ENCODE peak calls at places on chromosomes 5 and 9, in six cellular contexts. One of them, this sample, is unnamed.

GRCh38 chr5:130773813-130774212 is 391.2 kb downstream of the HINT1 start:
- DNase-seq in NCI-H526: no peak
- DNase-seq in T-helper 9 cell: no peak
- DNase-seq in NCI-H524: no peak
- DNase-seq in chondrocyte: no peak
- DNase-seq in activated T-helper 2 cell treated with anti-CD3 and anti-CD28 coated beads, Interferon-gamma antibody, Interleukin-2, Interleukin-4, amounts not matched to agents 10 μg/mL and 5 μg/mL and 100 μg/mL, durations not matched to agents 14 hours and 24 hours and 36 hours: no peak
- DNase-seq in this sample: no peak

GRCh38 chr5:94855543-94855942 is 237.1 kb downstream of the SLF1 start:
- DNase-seq in chondrocyte: no peak
- DNase-seq in NCI-H526: no peak
- DNase-seq in activated T-helper 2 cell treated with anti-CD3 and anti-CD28 coated beads, Interferon-gamma antibody, Interleukin-2, Interleukin-4, amounts not matched to agents 10 μg/mL and 5 μg/mL and 100 μg/mL, durations not matched to agents 14 hours and 24 hours and 36 hours: no peak
- DNase-seq in T-helper 9 cell: no peak
- DNase-seq in NCI-H524: no peak
- DNase-seq in this sample: no peak

GRCh38 chr5:169064093-169064492 is 236.8 kb downstream of the SLIT3 start:
- DNase-seq in chondrocyte: no peak
- DNase-seq in NCI-H526: no peak
- DNase-seq in activated T-helper 2 cell treated with anti-CD3 and anti-CD28 coated beads, Interferon-gamma antibody, Interleukin-2, Interleukin-4, amounts not matched to agents 10 μg/mL and 5 μg/mL and 100 μg/mL, durations not matched to agents 14 hours and 24 hours and 36 hours: no peak
- DNase-seq in NCI-H524: no peak
- DNase-seq in T-helper 9 cell: no peak
- DNase-seq in this sample: no peak

GRCh38 chr5:35856186-35857003 is at the start of gene IL7R:
- DNase-seq in NCI-H526: no peak
- DNase-seq in chondrocyte: no peak
- DNase-seq in activated T-helper 2 cell treated with anti-CD3 and anti-CD28 coated beads, Interferon-gamma antibody, Interleukin-2, Interleukin-4, amounts not matched to agents 10 μg/mL and 5 μg/mL and 100 μg/mL, durations not matched to agents 14 hours and 24 hours and 36 hours: no peak
- DNase-seq in NCI-H524: no peak
- DNase-seq in T-helper 9 cell: no peak
- DNase-seq in this sample: no peak

GRCh38 chr9:107176701-107177100 is 106.4 kb upstream of the RAD23B start:
- DNase-seq in activated T-helper 2 cell treated with anti-CD3 and anti-CD28 coated beads, Interferon-gamma antibody, Interleukin-2, Interleukin-4, amounts not matched to agents 10 μg/mL and 5 μg/mL and 100 μg/mL, durations not matched to agents 14 hours and 24 hours and 36 hours: no peak
- DNase-seq in NCI-H526: no peak
- DNase-seq in chondrocyte: no peak
- DNase-seq in NCI-H524: peak; percentile 92
- DNase-seq in T-helper 9 cell: no peak
- DNase-seq in this sample: peak; percentile 56

GRCh38 chr5:176636426-176636825 is 6.0 kb downstream of the EIF4E1B start:
- DNase-seq in activated T-helper 2 cell treated with anti-CD3 and anti-CD28 coated beads, Interferon-gamma antibody, Interleukin-2, Interleukin-4, amounts not matched to agents 10 μg/mL and 5 μg/mL and 100 μg/mL, durations not matched to agents 14 hours and 24 hours and 36 hours: no peak
- DNase-seq in NCI-H526: no peak
- DNase-seq in NCI-H524: no peak
- DNase-seq in chondrocyte: no peak
- DNase-seq in T-helper 9 cell: no peak
- DNase-seq in this sample: no peak

GRCh38 chr5:167578977-167579700 is 712.3 kb upstream of the WWC1 start:
- DNase-seq in activated T-helper 2 cell treated with anti-CD3 and anti-CD28 coated beads, Interferon-gamma antibody, Interleukin-2, Interleukin-4, amounts not matched to agents 10 μg/mL and 5 μg/mL and 100 μg/mL, durations not matched to agents 14 hours and 24 hours and 36 hours: no peak
- DNase-seq in NCI-H526: no peak
- DNase-seq in chondrocyte: no peak
- DNase-seq in NCI-H524: no peak
- DNase-seq in T-helper 9 cell: no peak
- DNase-seq in this sample: no peak

GRCh38 chr5:65364907-65365306 is 116.8 kb downstream of the ADAMTS6 start:
- DNase-seq in NCI-H524: no peak
- DNase-seq in chondrocyte: no peak
- DNase-seq in activated T-helper 2 cell treated with anti-CD3 and anti-CD28 coated beads, Interferon-gamma antibody, Interleukin-2, Interleukin-4, amounts not matched to agents 10 μg/mL and 5 μg/mL and 100 μg/mL, durations not matched to agents 14 hours and 24 hours and 36 hours: no peak
- DNase-seq in T-helper 9 cell: no peak
- DNase-seq in NCI-H526: no peak
- DNase-seq in this sample: no peak

GRCh38 chr5:36730537-36731216 is 124.3 kb downstream of the SLC1A3 start:
- DNase-seq in NCI-H524: peak; percentile 60
- DNase-seq in chondrocyte: no peak
- DNase-seq in activated T-helper 2 cell treated with anti-CD3 and anti-CD28 coated beads, Interferon-gamma antibody, Interleukin-2, Interleukin-4, amounts not matched to agents 10 μg/mL and 5 μg/mL and 100 μg/mL, durations not matched to agents 14 hours and 24 hours and 36 hours: no peak
- DNase-seq in T-helper 9 cell: no peak
- DNase-seq in NCI-H526: no peak
- DNase-seq in this sample: no peak

GRCh38 chr9:133514475-133515239 is 10.1 kb downstream of the MYMK start:
- DNase-seq in NCI-H524: no peak
- DNase-seq in NCI-H526: no peak
- DNase-seq in activated T-helper 2 cell treated with anti-CD3 and anti-CD28 coated beads, Interferon-gamma antibody, Interleukin-2, Interleukin-4, amounts not matched to agents 10 μg/mL and 5 μg/mL and 100 μg/mL, durations not matched to agents 14 hours and 24 hours and 36 hours: no peak
- DNase-seq in T-helper 9 cell: no peak
- DNase-seq in chondrocyte: no peak
- DNase-seq in this sample: peak; percentile 68

GRCh38 chr9:84343111-84343521 is 2.6 kb upstream of the SLC28A3 start:
- DNase-seq in T-helper 9 cell: no peak
- DNase-seq in chondrocyte: no peak
- DNase-seq in activated T-helper 2 cell treated with anti-CD3 and anti-CD28 coated beads, Interferon-gamma antibody, Interleukin-2, Interleukin-4, amounts not matched to agents 10 μg/mL and 5 μg/mL and 100 μg/mL, durations not matched to agents 14 hours and 24 hours and 36 hours: no peak
- DNase-seq in NCI-H526: no peak
- DNase-seq in NCI-H524: no peak
- DNase-seq in this sample: no peak

GRCh38 chr9:92719028-92719647 is 45.5 kb downstream of the BICD2 start:
- DNase-seq in T-helper 9 cell: no peak
- DNase-seq in activated T-helper 2 cell treated with anti-CD3 and anti-CD28 coated beads, Interferon-gamma antibody, Interleukin-2, Interleukin-4, amounts not matched to agents 10 μg/mL and 5 μg/mL and 100 μg/mL, durations not matched to agents 14 hours and 24 hours and 36 hours: peak; percentile 7
- DNase-seq in chondrocyte: no peak
- DNase-seq in NCI-H524: no peak
- DNase-seq in NCI-H526: no peak
- DNase-seq in this sample: no peak

GRCh38 chr5:134590992-134591659 is 41.5 kb downstream of the SAR1B start:
- DNase-seq in NCI-H524: peak; percentile 99
- DNase-seq in chondrocyte: peak; percentile 39
- DNase-seq in NCI-H526: peak; percentile 16
- DNase-seq in T-helper 9 cell: no peak
- DNase-seq in activated T-helper 2 cell treated with anti-CD3 and anti-CD28 coated beads, Interferon-gamma antibody, Interleukin-2, Interleukin-4, amounts not matched to agents 10 μg/mL and 5 μg/mL and 100 μg/mL, durations not matched to agents 14 hours and 24 hours and 36 hours: no peak
- DNase-seq in this sample: no peak

GRCh38 chr5:173326501-173326960 is 1.7 kb downstream of the STC2 start:
- DNase-seq in activated T-helper 2 cell treated with anti-CD3 and anti-CD28 coated beads, Interferon-gamma antibody, Interleukin-2, Interleukin-4, amounts not matched to agents 10 μg/mL and 5 μg/mL and 100 μg/mL, durations not matched to agents 14 hours and 24 hours and 36 hours: no peak
- DNase-seq in NCI-H526: no peak
- DNase-seq in T-helper 9 cell: no peak
- DNase-seq in chondrocyte: no peak
- DNase-seq in NCI-H524: peak; percentile 12
- DNase-seq in this sample: no peak

GRCh38 chr5:155193018-155193417 is 179.5 kb downstream of the KIF4B start:
- DNase-seq in T-helper 9 cell: no peak
- DNase-seq in chondrocyte: no peak
- DNase-seq in NCI-H524: no peak
- DNase-seq in NCI-H526: no peak
- DNase-seq in activated T-helper 2 cell treated with anti-CD3 and anti-CD28 coated beads, Interferon-gamma antibody, Interleukin-2, Interleukin-4, amounts not matched to agents 10 μg/mL and 5 μg/mL and 100 μg/mL, durations not matched to agents 14 hours and 24 hours and 36 hours: no peak
- DNase-seq in this sample: no peak

GRCh38 chr9:83036043-83036442 is 26.9 kb downstream of the RASEF start:
- DNase-seq in T-helper 9 cell: no peak
- DNase-seq in activated T-helper 2 cell treated with anti-CD3 and anti-CD28 coated beads, Interferon-gamma antibody, Interleukin-2, Interleukin-4, amounts not matched to agents 10 μg/mL and 5 μg/mL and 100 μg/mL, durations not matched to agents 14 hours and 24 hours and 36 hours: no peak
- DNase-seq in chondrocyte: no peak
- DNase-seq in NCI-H526: no peak
- DNase-seq in NCI-H524: no peak
- DNase-seq in this sample: no peak

GRCh38 chr5:92991681-92992472 is 589.1 kb downstream of the NR2F1-AS1 start:
- DNase-seq in chondrocyte: no peak
- DNase-seq in NCI-H524: no peak
- DNase-seq in NCI-H526: no peak
- DNase-seq in activated T-helper 2 cell treated with anti-CD3 and anti-CD28 coated beads, Interferon-gamma antibody, Interleukin-2, Interleukin-4, amounts not matched to agents 10 μg/mL and 5 μg/mL and 100 μg/mL, durations not matched to agents 14 hours and 24 hours and 36 hours: no peak
- DNase-seq in T-helper 9 cell: no peak
- DNase-seq in this sample: no peak

GRCh38 chr5:12772276-12772675 is 868.0 kb upstream of the CTNND2 start:
- DNase-seq in NCI-H526: no peak
- DNase-seq in NCI-H524: no peak
- DNase-seq in activated T-helper 2 cell treated with anti-CD3 and anti-CD28 coated beads, Interferon-gamma antibody, Interleukin-2, Interleukin-4, amounts not matched to agents 10 μg/mL and 5 μg/mL and 100 μg/mL, durations not matched to agents 14 hours and 24 hours and 36 hours: no peak
- DNase-seq in chondrocyte: no peak
- DNase-seq in T-helper 9 cell: no peak
- DNase-seq in this sample: no peak

GRCh38 chr5:67246108-67246507 is 49.5 kb upstream of the CD180 start:
- DNase-seq in T-helper 9 cell: no peak
- DNase-seq in chondrocyte: no peak
- DNase-seq in activated T-helper 2 cell treated with anti-CD3 and anti-CD28 coated beads, Interferon-gamma antibody, Interleukin-2, Interleukin-4, amounts not matched to agents 10 μg/mL and 5 μg/mL and 100 μg/mL, durations not matched to agents 14 hours and 24 hours and 36 hours: no peak
- DNase-seq in NCI-H526: peak; percentile 14
- DNase-seq in NCI-H524: peak; percentile 48
- DNase-seq in this sample: no peak